ENCODE peak calls at places on chromosomes 5 and 9, in eight cellular contexts. P is neural progenitor cell; H is skeletal muscle cell; E is H9; B is stimulated activated CD4-positive, alpha-beta T cell treated with anti-CD3 and anti-CD28 coated beads, TNF-alpha, amount 100 ng/mL, for 48 hours; N is activated CD4-positive, alpha-beta T cell treated with anti-CD3 and anti-CD28 coated beads, Interleukin-2, amount 50 U/mL, for 48 hours; I is HCT116; L is progenitor cell of endocrine pancreas. J is an unnamed sample.

GRCh38 chr5:37553720-37554402 is 174.7 kb downstream of the WDR70 start:
- DNase-seq in N (no peak), P (no peak), I (no peak), H (peak), L (no peak), B (no peak), E (no peak), J (no peak)

GRCh38 chr5:36722913-36723312 is 116.5 kb downstream of the SLC1A3 start:
- DNase-seq in N (no peak), B (no peak), L (no peak), I (no peak), P (no peak), H (no peak), E (no peak), J (no peak)

GRCh38 chr5:174559566-174560090 is 164.8 kb upstream of the MSX2 start:
- DNase-seq in P (no peak), N (no peak), B (no peak), H (no peak), E (no peak), I (no peak), L (no peak), J (no peak)

GRCh38 chr9:80028501-80028900 is 456.7 kb downstream of the TLE4 start:
- DNase-seq in N (no peak), P (peak), I (no peak), H (no peak), E (no peak), L (no peak), B (no peak), J (no peak)

GRCh38 chr5:179623906-179624741 is 653 bp upstream of the HNRNPH1 start:
- DNase-seq in L (no peak), E (no peak), B (peak), N (peak), P (peak), I (no peak), H (peak), J (no peak)

GRCh38 chr5:10572451-10572850 is 8.6 kb downstream of the ANKRD33B start:
- DNase-seq in H (no peak), N (no peak), I (no peak), B (no peak), E (no peak), P (no peak), L (no peak), J (no peak)

GRCh38 chr5:34715711-34716110 is 59.6 kb downstream of the RAI14 start:
- DNase-seq in L (no peak), B (no peak), N (no peak), I (no peak), E (no peak), P (no peak), H (no peak), J (no peak)

GRCh38 chr5:106877881-106878280 is 792.9 kb downstream of the EFNA5 start:
- DNase-seq in L (no peak), N (no peak), I (no peak), H (no peak), B (no peak), E (no peak), P (no peak), J (no peak)

GRCh38 chr5:1141827-1142226 is 30.0 kb upstream of the SLC12A7 start:
- DNase-seq in N (no peak), E (no peak), H (no peak), P (no peak), L (no peak), I (no peak), B (no peak), J (no peak)

GRCh38 chr9:14056235-14056930 is 257.6 kb downstream of the NFIB start:
- DNase-seq in N (no peak), I (no peak), E (no peak), H (no peak), P (no peak), B (no peak), L (no peak), J (no peak)

GRCh38 chr5:54159153-54159836 is 151.1 kb downstream of the ARL15 start:
- DNase-seq in N (no peak), L (no peak), B (no peak), I (no peak), E (no peak), H (no peak), P (peak), J (no peak)

GRCh38 chr9:83219924-83220438 is 157.0 kb upstream of the RASEF start:
- DNase-seq in H (no peak), B (no peak), L (no peak), P (no peak), E (no peak), N (no peak), I (no peak), J (no peak)

GRCh38 chr5:67648201-67648671 is 451.6 kb upstream of the CD180 start:
- DNase-seq in B (no peak), N (no peak), L (no peak), H (peak), P (no peak), I (no peak), E (no peak), J (no peak)

GRCh38 chr5:11790201-11790600 is 114.0 kb downstream of the CTNND2 start:
- DNase-seq in E (no peak), B (no peak), H (no peak), N (no peak), I (no peak), L (no peak), P (no peak), J (no peak)

GRCh38 chr5:56088967-56089829 is 94.4 kb upstream of the IL6ST start:
- DNase-seq in P (no peak), I (no peak), N (peak), L (no peak), H (no peak), B (peak), E (no peak), J (no peak)

J was measured in omental fat pad.